ENCODE peak calls at places on chromosome 17, in eight cellular contexts. K, R, J, E, V, P, Y and Z are unnamed samples.
A peak's percentile ranks its signal among the peaks of the same experiment; 100 is the strongest.

GRCh38 chr17:22492331-22492730 is 800.0 kb downstream of the KCNJ18 start:
- DNase-seq in K (no peak), J (no peak), E (no peak), V (no peak), R (no peak), P (no peak), Y (no peak), Z (no peak)

GRCh38 chr17:42422412-42422957 is 571 bp downstream of the CAVIN1 start:
- DNase-seq in E (no peak), J (peak; percentile 51), V (peak; percentile 32), P (peak; percentile 65), R (no peak), Y (no peak), K (peak; percentile 42), Z (no peak)

GRCh38 chr17:58324409-58325288 is 3.9 kb downstream of the TSPOAP1 start:
- DNase-seq in P (peak; percentile 26), R (no peak), V (no peak), K (peak; percentile 14), Y (peak; percentile 62), E (no peak), J (peak; percentile 37), Z (no peak)

GRCh38 chr17:38898812-38899348 is 26.5 kb upstream of the LASP1NB start:
- DNase-seq in P (peak; percentile 76), Y (peak; percentile 90), K (no peak), V (no peak), E (no peak), J (peak; percentile 91), R (no peak), Z (peak; percentile 94)

GRCh38 chr17:48610282-48611211 is at the start of gene HOXB7:
- DNase-seq in R (peak; percentile 46), V (peak; percentile 66), Y (peak; percentile 60), J (peak; percentile 78), E (peak; percentile 61), P (peak; percentile 70), K (peak; percentile 93), Z (peak; percentile 62)

GRCh38 chr17:47733414-47734288 is 615 bp downstream of the TBX21 start:
- DNase-seq in R (no peak), J (no peak), K (no peak), Y (peak; percentile 47), V (no peak), P (no peak), E (no peak), Z (no peak)

GRCh38 chr17:76027159-76027839 is at the start of gene EVPL:
- DNase-seq in K (peak; percentile 94), J (no peak), R (no peak), E (no peak), V (no peak), Y (no peak), P (peak; percentile 93), Z (no peak)

GRCh38 chr17:10316986-10317834 is 55.6 kb downstream of the MYH13 start:
- DNase-seq in V (no peak), Y (no peak), E (peak; percentile 64), P (peak; percentile 48), J (peak; percentile 45), R (no peak), K (no peak), Z (peak; percentile 22)

GRCh38 chr17:27226611-27227234 is 67.2 kb upstream of the WSB1 start:
- DNase-seq in Y (no peak), E (no peak), R (peak; percentile 3), J (no peak), K (peak; percentile 45), P (peak; percentile 72), V (peak; percentile 64), Z (no peak)